ENCODE peak calls at places on chromosomes 12 and 14, in five cellular contexts. G, V, Q, T and Y are unnamed samples.
A peak's percentile ranks its signal among the peaks of the same experiment; 100 is the strongest.

GRCh38 chr14:37573355-37573754 is 21.7 kb downstream of the FOXA1 start:
- DNase-seq in Q (no peak), V (no peak), T (no peak), G (no peak), Y (no peak)

GRCh38 chr14:47675489-47676300 is at the start of gene MDGA2:
- DNase-seq in G (no peak), V (no peak), T (no peak), Q (no peak), Y (no peak)

GRCh38 chr14:100644784-100645183 is 57.6 kb upstream of the BEGAIN start:
- DNase-seq in Q (no peak), T (no peak), G (no peak), V (no peak), Y (no peak)

GRCh38 chr14:51443195-51444018 is 203.4 kb downstream of the TMX1 start:
- DNase-seq in Q (peak; percentile 68), G (peak; percentile 61), V (no peak), T (no peak), Y (no peak)

GRCh38 chr12:58916891-58917570 is 3.3 kb downstream of the LRIG3 start:
- DNase-seq in Q (no peak), V (no peak), G (peak; percentile 63), T (no peak), Y (no peak)

GRCh38 chr12:68180792-68181744 is 21.5 kb upstream of the IFNG start:
- DNase-seq in G (no peak), V (no peak), T (no peak), Q (peak; percentile 68), Y (no peak)

GRCh38 chr14:35565896-35566464 is 32.0 kb downstream of the INSM2 start:
- DNase-seq in G (no peak), T (no peak), V (no peak), Q (no peak), Y (no peak)

GRCh38 chr14:32028599-32028998 is 48.5 kb upstream of the ARHGAP5 start:
- DNase-seq in Q (no peak), G (no peak), T (no peak), V (no peak), Y (no peak)

GRCh38 chr12:77204055-77204454 is 138.7 kb upstream of the E2F7 start:
- DNase-seq in G (peak; percentile 5), V (no peak), Q (no peak), T (no peak), Y (no peak)

GRCh38 chr14:22122227-22123187 is 448.9 kb upstream of the OR4E1 start:
- DNase-seq in Q (no peak), G (peak; percentile 5), T (no peak), V (no peak), Y (no peak)

GRCh38 chr12:131621701-131622421 is 89.0 kb upstream of the SFSWAP start:
- DNase-seq in G (no peak), Q (no peak), V (no peak), T (no peak), Y (no peak)

GRCh38 chr12:92255741-92256140 is 110.1 kb upstream of the BTG1 start:
- DNase-seq in Q (no peak), V (no peak), G (no peak), T (no peak), Y (no peak)

GRCh38 chr14:73489481-73490175 is 1.1 kb upstream of the RIOX1 start:
- DNase-seq in T (no peak), V (no peak), Q (no peak), G (no peak), Y (no peak)

GRCh38 chr12:113818833-113819232 is 147.3 kb downstream of the RBM19 start:
- DNase-seq in Q (no peak), G (no peak), T (no peak), V (no peak), Y (no peak)

GRCh38 chr14:93959239-93960107 is 16.9 kb downstream of the ASB2 start:
- DNase-seq in Q (no peak), G (peak; percentile 95), V (peak; percentile 88), T (peak; percentile 77), Y (no peak)
- TF ChIP-seq POLR2A in Q (no peak), G (peak; percentile 69), V (no peak), T (no peak), Y (no peak)

GRCh38 chr12:115354007-115354452 is 670.1 kb upstream of the TBX3 start:
- DNase-seq in Q (no peak), G (peak; percentile 98), V (peak; percentile 87), T (peak; percentile 56), Y (peak; percentile 95)
- H3K4me3 ChIP-seq in Q (peak overlapping the region; percentile 44), G (peak overlapping the region; percentile 49), V (no peak overlapping the region), T (peak overlapping the region; percentile 30), Y (no peak overlapping the region)

GRCh38 chr12:103929051-103929908 is 930 bp upstream of the HSP90B1 start:
- DNase-seq in V (peak; percentile 92), Q (peak; percentile 95), G (peak; percentile 92), T (peak; percentile 82), Y (peak; percentile 96)
- TF ChIP-seq POLR2A in V (peak; percentile 66), Q (peak; percentile 44), G (peak; percentile 74), T (no peak), Y (no peak)

DNA sequence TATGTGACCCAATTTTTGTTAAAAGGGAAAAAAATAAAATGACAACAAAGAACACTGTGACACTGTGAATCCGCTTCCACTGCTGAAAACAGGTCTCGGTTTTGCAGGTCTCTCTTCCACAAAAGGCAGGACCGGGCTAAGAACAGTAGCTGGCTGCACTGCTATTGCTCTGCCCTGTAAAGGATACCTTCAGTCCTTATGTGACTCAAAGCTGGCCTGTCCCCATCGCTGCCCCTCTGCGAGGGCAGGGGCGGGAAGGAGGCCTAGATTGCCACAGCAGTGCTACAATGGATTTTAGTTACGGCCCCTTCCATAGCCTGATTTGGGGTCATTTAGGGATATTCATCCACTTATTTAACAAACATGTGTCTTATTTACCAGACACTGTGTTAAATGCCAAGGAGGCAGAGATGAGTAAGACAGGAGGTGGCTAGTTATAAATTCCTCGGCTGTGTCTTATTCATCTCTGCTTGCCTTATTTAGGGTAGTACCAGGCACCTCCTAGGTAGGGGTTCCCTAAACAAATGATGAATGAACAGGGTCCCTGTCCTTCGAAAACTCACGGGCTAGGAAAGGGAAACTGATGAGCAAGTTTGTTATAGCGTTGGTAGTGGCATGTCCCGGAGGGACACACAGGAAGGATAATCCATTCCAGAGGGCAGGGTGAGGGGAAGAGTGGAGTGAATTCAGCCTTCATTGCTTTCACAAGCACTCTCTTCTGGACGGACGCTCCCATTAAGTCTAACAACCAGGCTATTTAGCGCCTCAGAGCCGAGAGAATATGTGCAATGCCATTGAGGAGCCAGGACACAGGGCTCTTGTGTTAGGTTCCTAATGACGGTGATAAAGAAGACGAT is 73.3 kb downstream of the EID3 start:
- DNase-seq in V (peak; percentile 6), Q (no peak), T (no peak), G (peak; percentile 28), Y (peak; percentile 50)
- H3K4me3 ChIP-seq in V (no peak overlapping the region), Q (no peak overlapping the region), T (no peak overlapping the region), G (no peak overlapping the region), Y (no peak overlapping the region)